ENCODE peak calls at places on chromosome 22, in nine cellular contexts. One of them, this sample, is unnamed.

GRCh38 chr22:23058481-23059336 is 11.6 kb upstream of the GNAZ start:
- DNase-seq in breast epithelium: peak; percentile 7
- DNase-seq in pancreas: no peak
- DNase-seq in naive thymus-derived CD4-positive, alpha-beta T cell: no peak
- DNase-seq in Peyer's patch: peak; percentile 34
- DNase-seq in DND-41: peak; percentile 2
- DNase-seq in right cardiac atrium: no peak
- DNase-seq in cardiac muscle cell: no peak
- DNase-seq in esophagus squamous epithelium: no peak
- DNase-seq in this sample: no peak

GRCh38 chr22:38881997-38882396 is 10.0 kb upstream of the CBX6 start:
- DNase-seq in breast epithelium: no peak
- DNase-seq in pancreas: no peak
- DNase-seq in naive thymus-derived CD4-positive, alpha-beta T cell: no peak
- DNase-seq in Peyer's patch: no peak
- DNase-seq in DND-41: no peak
- DNase-seq in right cardiac atrium: no peak
- DNase-seq in cardiac muscle cell: no peak
- DNase-seq in esophagus squamous epithelium: no peak
- DNase-seq in this sample: no peak

GRCh38 chr22:44380716-44381500 is 68.2 kb upstream of the SHISAL1 start:
- DNase-seq in breast epithelium: no peak
- DNase-seq in pancreas: no peak
- DNase-seq in naive thymus-derived CD4-positive, alpha-beta T cell: no peak
- DNase-seq in Peyer's patch: no peak
- DNase-seq in DND-41: no peak
- DNase-seq in right cardiac atrium: no peak
- DNase-seq in cardiac muscle cell: no peak
- DNase-seq in esophagus squamous epithelium: no peak
- DNase-seq in this sample: no peak

GRCh38 chr22:19122752-19123492 is 710 bp upstream of the DGCR2 start:
- DNase-seq in breast epithelium: peak; percentile 27
- DNase-seq in pancreas: no peak
- DNase-seq in naive thymus-derived CD4-positive, alpha-beta T cell: no peak
- DNase-seq in Peyer's patch: no peak
- DNase-seq in DND-41: no peak
- DNase-seq in right cardiac atrium: no peak
- DNase-seq in cardiac muscle cell: peak; percentile 36
- DNase-seq in esophagus squamous epithelium: no peak
- DNase-seq in this sample: no peak

GRCh38 chr22:37079158-37079557 is 27.6 kb downstream of the KCTD17 start:
- DNase-seq in breast epithelium: no peak
- DNase-seq in pancreas: no peak
- DNase-seq in naive thymus-derived CD4-positive, alpha-beta T cell: no peak
- DNase-seq in Peyer's patch: no peak
- DNase-seq in DND-41: no peak
- DNase-seq in right cardiac atrium: no peak
- DNase-seq in cardiac muscle cell: no peak
- DNase-seq in esophagus squamous epithelium: no peak
- DNase-seq in this sample: no peak

GRCh38 chr22:29820941-29821789 is 16.9 kb downstream of the ASCC2 start:
- DNase-seq in breast epithelium: peak; percentile 77
- DNase-seq in pancreas: peak; percentile 75
- DNase-seq in naive thymus-derived CD4-positive, alpha-beta T cell: no peak
- DNase-seq in Peyer's patch: peak; percentile 93
- DNase-seq in DND-41: no peak
- DNase-seq in right cardiac atrium: peak; percentile 96
- DNase-seq in cardiac muscle cell: peak; percentile 100
- DNase-seq in esophagus squamous epithelium: no peak
- DNase-seq in this sample: no peak

GRCh38 chr22:29932121-29932520 is 49.1 kb downstream of the MTMR3 start:
- DNase-seq in breast epithelium: no peak
- DNase-seq in pancreas: no peak
- DNase-seq in naive thymus-derived CD4-positive, alpha-beta T cell: no peak
- DNase-seq in Peyer's patch: no peak
- DNase-seq in DND-41: no peak
- DNase-seq in right cardiac atrium: no peak
- DNase-seq in cardiac muscle cell: no peak
- DNase-seq in esophagus squamous epithelium: no peak
- DNase-seq in this sample: no peak

GRCh38 chr22:30212363-30212995 is 34.1 kb downstream of the LIF start:
- DNase-seq in breast epithelium: peak; percentile 95
- DNase-seq in pancreas: peak; percentile 77
- DNase-seq in naive thymus-derived CD4-positive, alpha-beta T cell: no peak
- DNase-seq in Peyer's patch: peak; percentile 70
- DNase-seq in DND-41: no peak
- DNase-seq in right cardiac atrium: peak; percentile 78
- DNase-seq in cardiac muscle cell: peak; percentile 90
- DNase-seq in esophagus squamous epithelium: no peak
- DNase-seq in this sample: no peak

GRCh38 chr22:42202669-42203068 is 67.8 kb downstream of the TCF20 start:
- DNase-seq in breast epithelium: no peak
- DNase-seq in pancreas: no peak
- DNase-seq in naive thymus-derived CD4-positive, alpha-beta T cell: no peak
- DNase-seq in Peyer's patch: no peak
- DNase-seq in DND-41: no peak
- DNase-seq in right cardiac atrium: no peak
- DNase-seq in cardiac muscle cell: peak; percentile 30
- DNase-seq in esophagus squamous epithelium: no peak
- DNase-seq in this sample: peak; percentile 45

GRCh38 chr22:48743601-48744282 is 1083.9 kb downstream of the BRD1 start:
- DNase-seq in breast epithelium: peak; percentile 7
- DNase-seq in pancreas: peak; percentile 5
- DNase-seq in naive thymus-derived CD4-positive, alpha-beta T cell: no peak
- DNase-seq in Peyer's patch: no peak
- DNase-seq in DND-41: no peak
- DNase-seq in right cardiac atrium: no peak
- DNase-seq in cardiac muscle cell: no peak
- DNase-seq in esophagus squamous epithelium: no peak
- DNase-seq in this sample: no peak

GRCh38 chr22:44248926-44249325 is 63.8 kb downstream of the SHISAL1 start:
- DNase-seq in breast epithelium: peak; percentile 1
- DNase-seq in pancreas: no peak
- DNase-seq in naive thymus-derived CD4-positive, alpha-beta T cell: no peak
- DNase-seq in Peyer's patch: no peak
- DNase-seq in DND-41: no peak
- DNase-seq in right cardiac atrium: no peak
- DNase-seq in cardiac muscle cell: no peak
- DNase-seq in esophagus squamous epithelium: no peak
- DNase-seq in this sample: no peak

GRCh38 chr22:30627480-30627879 is 8.1 kb upstream of the SLC35E4 start:
- DNase-seq in breast epithelium: no peak
- DNase-seq in pancreas: no peak
- DNase-seq in naive thymus-derived CD4-positive, alpha-beta T cell: no peak
- DNase-seq in Peyer's patch: no peak
- DNase-seq in DND-41: no peak
- DNase-seq in right cardiac atrium: no peak
- DNase-seq in cardiac muscle cell: no peak
- DNase-seq in esophagus squamous epithelium: no peak
- DNase-seq in this sample: no peak

GRCh38 chr22:19800306-19800705 is 39.7 kb downstream of the TBX1 start:
- DNase-seq in breast epithelium: no peak
- DNase-seq in pancreas: no peak
- DNase-seq in naive thymus-derived CD4-positive, alpha-beta T cell: no peak
- DNase-seq in Peyer's patch: no peak
- DNase-seq in DND-41: no peak
- DNase-seq in right cardiac atrium: no peak
- DNase-seq in cardiac muscle cell: no peak
- DNase-seq in esophagus squamous epithelium: no peak
- DNase-seq in this sample: no peak

GRCh38 chr22:20946991-20947390 is 20.1 kb upstream of the AIFM3 start:
- DNase-seq in breast epithelium: no peak
- DNase-seq in pancreas: no peak
- DNase-seq in naive thymus-derived CD4-positive, alpha-beta T cell: no peak
- DNase-seq in Peyer's patch: no peak
- DNase-seq in DND-41: no peak
- DNase-seq in right cardiac atrium: no peak
- DNase-seq in cardiac muscle cell: no peak
- DNase-seq in esophagus squamous epithelium: no peak
- DNase-seq in this sample: no peak

GRCh38 chr22:20951151-20951931 is 15.7 kb upstream of the AIFM3 start:
- DNase-seq in breast epithelium: no peak
- DNase-seq in pancreas: no peak
- DNase-seq in naive thymus-derived CD4-positive, alpha-beta T cell: no peak
- DNase-seq in Peyer's patch: no peak
- DNase-seq in DND-41: no peak
- DNase-seq in right cardiac atrium: no peak
- DNase-seq in cardiac muscle cell: no peak
- DNase-seq in esophagus squamous epithelium: no peak
- DNase-seq in this sample: no peak

GRCh38 chr22:20948450-20948849 is 18.6 kb upstream of the AIFM3 start:
- DNase-seq in breast epithelium: no peak
- DNase-seq in pancreas: no peak
- DNase-seq in naive thymus-derived CD4-positive, alpha-beta T cell: no peak
- DNase-seq in Peyer's patch: peak; percentile 67
- DNase-seq in DND-41: no peak
- DNase-seq in right cardiac atrium: no peak
- DNase-seq in cardiac muscle cell: no peak
- DNase-seq in esophagus squamous epithelium: no peak
- DNase-seq in this sample: no peak

GRCh38 chr22:20949698-20950183 is 17.3 kb upstream of the AIFM3 start:
- DNase-seq in breast epithelium: no peak
- DNase-seq in pancreas: no peak
- DNase-seq in naive thymus-derived CD4-positive, alpha-beta T cell: no peak
- DNase-seq in Peyer's patch: no peak
- DNase-seq in DND-41: no peak
- DNase-seq in right cardiac atrium: no peak
- DNase-seq in cardiac muscle cell: no peak
- DNase-seq in esophagus squamous epithelium: no peak
- DNase-seq in this sample: no peak

DNA sequence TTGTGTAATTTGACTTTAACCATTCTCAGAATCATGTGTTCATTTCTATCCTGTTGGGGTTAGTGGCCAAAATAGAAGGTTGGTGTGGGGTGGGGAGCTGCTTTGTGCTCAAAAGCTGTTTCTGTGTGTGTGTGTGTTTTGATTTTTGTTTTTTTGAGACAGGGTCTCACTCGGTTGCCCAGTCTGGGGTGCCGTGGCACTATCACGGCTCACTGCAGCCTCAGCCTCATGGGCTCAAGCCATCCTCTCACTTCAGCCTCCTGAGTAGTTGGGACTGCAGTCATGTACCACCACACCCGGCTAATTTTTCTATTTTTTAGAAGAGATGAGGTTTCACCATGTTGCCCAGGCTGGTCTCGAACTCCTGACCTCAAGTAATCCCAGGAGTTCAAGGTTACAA is 18.1 kb upstream of the AIFM3 start:
- DNase-seq in breast epithelium: no peak
- DNase-seq in pancreas: no peak
- DNase-seq in naive thymus-derived CD4-positive, alpha-beta T cell: no peak
- DNase-seq in Peyer's patch: no peak
- DNase-seq in DND-41: no peak
- DNase-seq in right cardiac atrium: no peak
- DNase-seq in cardiac muscle cell: no peak
- DNase-seq in esophagus squamous epithelium: no peak
- DNase-seq in this sample: no peak
- H3K27ac ChIP-seq in breast epithelium: no peak overlapping the region
- H3K27ac ChIP-seq in pancreas: no peak overlapping the region
- H3K27ac ChIP-seq in naive thymus-derived CD4-positive, alpha-beta T cell: no peak overlapping the region
- H3K27ac ChIP-seq in Peyer's patch: no peak overlapping the region
- H3K27ac ChIP-seq in DND-41: no peak overlapping the region
- H3K27ac ChIP-seq in right cardiac atrium: no peak overlapping the region
- H3K27ac ChIP-seq in cardiac muscle cell: no peak overlapping the region
- H3K27ac ChIP-seq in esophagus squamous epithelium: no peak overlapping the region
- H3K27ac ChIP-seq in this sample: no peak overlapping the region

DNA sequence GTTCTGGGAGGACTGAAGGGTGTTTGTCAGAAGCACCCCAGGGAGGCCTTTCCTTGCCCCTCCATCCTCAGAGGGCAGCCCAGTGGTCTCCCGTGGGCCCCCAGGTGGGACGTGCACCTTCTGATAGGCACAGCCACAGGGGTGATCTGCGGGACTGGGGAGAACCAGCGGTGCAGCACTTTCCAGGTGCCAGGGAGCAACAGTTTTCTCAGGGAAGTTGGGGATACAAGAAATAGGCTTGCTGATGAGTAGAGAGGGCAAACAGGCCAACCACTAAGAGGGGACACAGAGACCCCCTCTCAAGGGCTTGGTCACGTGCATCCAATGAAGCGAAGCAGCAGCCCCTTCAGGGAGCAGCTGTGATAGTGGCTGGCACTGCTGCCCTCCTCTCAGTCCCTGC is 107.1 kb upstream of the BID start:
- DNase-seq in breast epithelium: no peak
- DNase-seq in pancreas: no peak
- DNase-seq in naive thymus-derived CD4-positive, alpha-beta T cell: no peak
- DNase-seq in Peyer's patch: no peak
- DNase-seq in DND-41: no peak
- DNase-seq in right cardiac atrium: no peak
- DNase-seq in cardiac muscle cell: no peak
- DNase-seq in esophagus squamous epithelium: no peak
- DNase-seq in this sample: no peak
- H3K27ac ChIP-seq in breast epithelium: no peak overlapping the region
- H3K27ac ChIP-seq in pancreas: no peak overlapping the region
- H3K27ac ChIP-seq in naive thymus-derived CD4-positive, alpha-beta T cell: no peak overlapping the region
- H3K27ac ChIP-seq in Peyer's patch: no peak overlapping the region
- H3K27ac ChIP-seq in DND-41: no peak overlapping the region
- H3K27ac ChIP-seq in right cardiac atrium: no peak overlapping the region
- H3K27ac ChIP-seq in cardiac muscle cell: no peak overlapping the region
- H3K27ac ChIP-seq in esophagus squamous epithelium: no peak overlapping the region
- H3K27ac ChIP-seq in this sample: no peak overlapping the region

GRCh38 chr22:24588756-24589481 is 4.0 kb downstream of the LRRC75B start:
- DNase-seq in breast epithelium: no peak
- DNase-seq in pancreas: no peak
- DNase-seq in naive thymus-derived CD4-positive, alpha-beta T cell: no peak
- DNase-seq in Peyer's patch: no peak
- DNase-seq in DND-41: no peak
- DNase-seq in right cardiac atrium: no peak
- DNase-seq in cardiac muscle cell: no peak
- DNase-seq in esophagus squamous epithelium: no peak
- DNase-seq in this sample: no peak
- H3K27ac ChIP-seq in breast epithelium: peak overlapping the region; percentile 72
- H3K27ac ChIP-seq in pancreas: peak overlapping the region; percentile 42
- H3K27ac ChIP-seq in naive thymus-derived CD4-positive, alpha-beta T cell: no peak overlapping the region
- H3K27ac ChIP-seq in Peyer's patch: no peak overlapping the region
- H3K27ac ChIP-seq in DND-41: no peak overlapping the region
- H3K27ac ChIP-seq in right cardiac atrium: no peak overlapping the region
- H3K27ac ChIP-seq in cardiac muscle cell: no peak overlapping the region
- H3K27ac ChIP-seq in esophagus squamous epithelium: no peak overlapping the region
- H3K27ac ChIP-seq in this sample: no peak overlapping the region

DNA sequence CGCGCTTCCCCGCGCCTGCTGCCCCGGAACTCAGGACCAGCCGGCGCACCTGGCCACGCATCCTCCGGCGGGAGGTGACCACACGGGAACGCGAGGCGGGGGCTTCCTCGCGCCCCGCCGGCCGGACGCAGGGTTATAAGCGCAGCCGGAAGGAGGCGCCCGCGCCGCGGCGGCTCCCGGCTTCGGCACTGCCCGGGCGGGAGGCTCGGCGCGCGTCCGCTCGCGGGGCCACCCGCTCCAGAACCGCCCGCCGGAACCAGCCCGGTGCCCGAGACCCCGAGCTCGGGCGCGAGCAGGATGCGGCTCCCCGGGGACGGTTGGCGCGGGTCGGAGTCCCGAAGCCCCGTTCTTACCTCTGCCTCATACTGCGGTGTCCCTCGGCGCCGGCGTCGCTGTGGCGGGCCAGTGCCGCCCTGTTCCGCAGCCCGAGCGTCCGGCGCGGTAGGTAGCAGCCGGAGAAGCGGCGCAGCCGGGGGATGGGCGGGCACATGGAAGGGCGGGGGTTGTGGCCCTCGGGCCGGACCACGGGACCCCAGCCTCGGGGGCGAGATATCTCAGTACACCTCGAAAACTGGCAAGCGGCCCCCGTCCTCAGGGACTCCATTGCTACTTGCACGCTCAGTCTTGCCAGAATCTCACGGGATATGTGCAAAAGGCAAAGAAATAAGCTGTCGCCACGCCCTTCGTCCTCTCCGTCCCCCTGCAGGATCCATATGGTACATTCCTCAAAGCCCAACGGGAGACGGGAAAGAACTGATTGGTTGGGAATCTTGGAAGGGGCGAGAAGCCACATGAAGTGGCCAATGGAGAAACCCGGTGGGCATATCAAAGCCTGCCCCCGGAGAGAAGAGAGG is 23.1 kb downstream of the MICAL3 start:
- DNase-seq in breast epithelium: peak; percentile 89
- DNase-seq in pancreas: peak; percentile 91
- DNase-seq in naive thymus-derived CD4-positive, alpha-beta T cell: peak; percentile 27
- DNase-seq in Peyer's patch: peak; percentile 93
- DNase-seq in DND-41: peak; percentile 93
- DNase-seq in right cardiac atrium: peak; percentile 92
- DNase-seq in cardiac muscle cell: peak; percentile 99
- DNase-seq in esophagus squamous epithelium: peak; percentile 59
- DNase-seq in this sample: peak; percentile 74
- H3K27ac ChIP-seq in breast epithelium: peak overlapping the region; percentile 95
- H3K27ac ChIP-seq in pancreas: peak overlapping the region; percentile 98
- H3K27ac ChIP-seq in naive thymus-derived CD4-positive, alpha-beta T cell: peak overlapping the region; percentile 63
- H3K27ac ChIP-seq in Peyer's patch: peak overlapping the region; percentile 93
- H3K27ac ChIP-seq in DND-41: peak overlapping the region; percentile 87
- H3K27ac ChIP-seq in right cardiac atrium: peak overlapping the region; percentile 90
- H3K27ac ChIP-seq in cardiac muscle cell: peak overlapping the region; percentile 99
- H3K27ac ChIP-seq in esophagus squamous epithelium: peak overlapping the region; percentile 98
- H3K27ac ChIP-seq in this sample: peak overlapping the region; percentile 74

This sample was measured in CD4-positive, alpha-beta memory T cell.